ENCODE peak calls at places on chromosomes 12 and 14, in four cellular contexts. S, B, V and C are unnamed samples.

GRCh38 chr14:59772252-59772651 is 98.3 kb downstream of the RTN1 start:
- DNase-seq in S (no peak), B (peak; percentile 43), V (no peak), C (no peak)

GRCh38 chr12:109452489-109452888 is 24.6 kb downstream of the KCTD10 start:
- DNase-seq in S (no peak), B (no peak), V (no peak), C (no peak)

GRCh38 chr14:76465651-76466050 is 89.7 kb downstream of the ESRRB start:
- DNase-seq in S (no peak), B (no peak), V (no peak), C (no peak)

GRCh38 chr12:121570467-121571283 is 10.1 kb downstream of the KDM2B start:
- DNase-seq in S (no peak), B (no peak), V (no peak), C (no peak)

GRCh38 chr14:52703225-52703624 is 3.8 kb upstream of the PSMC6 start:
- DNase-seq in S (no peak), B (peak; percentile 98), V (no peak), C (peak; percentile 93)

GRCh38 chr14:73742520-73743238 is 28.5 kb upstream of the PNMA1 start:
- DNase-seq in S (no peak), B (no peak), V (no peak), C (no peak)

GRCh38 chr12:21941522-21942376 is 523 bp upstream of the ABCC9 start:
- DNase-seq in S (peak; percentile 40), B (peak; percentile 40), V (peak; percentile 77), C (peak; percentile 39)

GRCh38 chr12:49397000-49397399 is 29.7 kb downstream of the SPATS2 start:
- DNase-seq in S (no peak), B (no peak), V (no peak), C (no peak)

GRCh38 chr14:24943024-24943423 is 106.9 kb downstream of the STXBP6 start:
- DNase-seq in S (no peak), B (no peak), V (no peak), C (no peak)

GRCh38 chr14:58947816-58948440 is 240.5 kb upstream of the DAAM1 start:
- DNase-seq in S (no peak), B (peak; percentile 30), V (no peak), C (peak; percentile 22)

GRCh38 chr12:26271889-26272492 is 76.6 kb downstream of the SSPN start:
- DNase-seq in S (no peak), B (peak; percentile 97), V (peak; percentile 83), C (peak; percentile 93)

GRCh38 chr12:60257063-60257462 is 661.2 kb downstream of the SLC16A7 start:
- DNase-seq in S (no peak), B (peak; percentile 90), V (no peak), C (peak; percentile 80)
- TF ChIP-seq CTCF in S (peak; percentile 10), B (peak; percentile 54), V (no peak), C (peak; percentile 27)

GRCh38 chr12:90410962-90411361 is 544.0 kb downstream of the CCER1 start:
- DNase-seq in S (no peak), B (no peak), V (no peak), C (no peak)

GRCh38 chr12:90404071-90404470 is 550.9 kb downstream of the CCER1 start:
- DNase-seq in S (no peak), B (no peak), V (no peak), C (no peak)

GRCh38 chr12:90407841-90408240 is 547.1 kb downstream of the CCER1 start:
- DNase-seq in S (no peak), B (peak; percentile 3), V (no peak), C (no peak)
- TF ChIP-seq CTCF in S (no peak), B (peak; percentile 8), V (no peak), C (no peak)

DNA sequence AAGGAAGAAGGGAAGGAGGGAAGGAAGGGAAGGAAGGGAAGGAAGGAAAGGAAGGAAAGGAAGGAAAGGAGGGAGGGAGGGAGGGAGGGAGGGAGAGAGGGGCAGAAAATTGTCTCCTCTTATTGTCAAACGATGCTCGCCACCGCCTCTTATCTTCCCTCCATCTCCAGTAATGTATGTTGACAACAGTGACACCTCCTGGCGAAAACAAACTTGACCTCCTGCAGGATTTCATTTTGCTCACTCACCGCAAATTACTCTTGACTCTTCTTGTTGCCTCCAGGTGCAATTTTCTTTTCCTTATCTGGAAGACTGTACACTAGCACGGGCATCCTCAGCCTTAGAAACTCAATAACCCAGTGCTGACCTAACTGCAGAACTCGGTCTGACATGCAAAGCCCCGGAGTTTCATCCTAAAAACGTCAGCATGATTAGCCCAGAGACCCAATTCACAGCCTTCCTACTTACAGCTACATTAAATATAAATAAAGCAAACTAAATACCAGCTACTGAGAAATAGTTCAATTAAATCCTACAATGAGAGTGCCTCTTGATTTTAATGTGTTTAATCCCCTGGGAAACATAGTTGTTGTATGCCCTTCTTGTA is 512.4 kb upstream of the TMPO start:
- DNase-seq in S (no peak), B (peak; percentile 41), V (peak; percentile 62), C (peak; percentile 47)
- TF ChIP-seq CTCF in S (peak; percentile 58), B (peak; percentile 50), V (peak; percentile 25), C (peak; percentile 56)

GRCh38 chr14:26282578-26282977 is 315.3 kb downstream of the NOVA1 start:
- DNase-seq in S (no peak), B (no peak), V (no peak), C (no peak)

GRCh38 chr14:26281280-26281998 is 316.4 kb downstream of the NOVA1 start:
- DNase-seq in S (no peak), B (peak; percentile 79), V (no peak), C (peak; percentile 50)

DNA sequence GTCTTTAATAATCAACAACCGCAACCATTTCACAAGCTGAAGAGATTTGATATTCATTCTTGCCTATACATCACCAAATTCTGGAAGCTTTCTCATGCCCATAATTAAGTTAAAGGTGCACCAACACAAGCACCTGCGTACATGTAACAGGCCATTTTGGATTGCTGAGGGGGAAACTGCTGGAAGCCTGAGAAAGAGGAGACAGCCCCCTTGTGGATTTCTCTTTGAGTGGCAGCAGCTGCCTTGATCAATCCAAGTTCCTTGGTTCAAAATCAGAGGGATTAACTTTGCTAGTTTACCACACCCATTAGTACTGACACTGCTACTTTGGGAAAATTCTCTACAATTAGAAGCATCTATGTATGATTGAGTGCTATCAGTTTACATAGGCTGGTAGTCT is 321.1 kb downstream of the NOVA1 start:
- DNase-seq in S (no peak), B (peak; percentile 30), V (no peak), C (no peak)
- TF ChIP-seq CTCF in S (peak; percentile 61), B (peak; percentile 68), V (no peak), C (peak; percentile 34)

DNA sequence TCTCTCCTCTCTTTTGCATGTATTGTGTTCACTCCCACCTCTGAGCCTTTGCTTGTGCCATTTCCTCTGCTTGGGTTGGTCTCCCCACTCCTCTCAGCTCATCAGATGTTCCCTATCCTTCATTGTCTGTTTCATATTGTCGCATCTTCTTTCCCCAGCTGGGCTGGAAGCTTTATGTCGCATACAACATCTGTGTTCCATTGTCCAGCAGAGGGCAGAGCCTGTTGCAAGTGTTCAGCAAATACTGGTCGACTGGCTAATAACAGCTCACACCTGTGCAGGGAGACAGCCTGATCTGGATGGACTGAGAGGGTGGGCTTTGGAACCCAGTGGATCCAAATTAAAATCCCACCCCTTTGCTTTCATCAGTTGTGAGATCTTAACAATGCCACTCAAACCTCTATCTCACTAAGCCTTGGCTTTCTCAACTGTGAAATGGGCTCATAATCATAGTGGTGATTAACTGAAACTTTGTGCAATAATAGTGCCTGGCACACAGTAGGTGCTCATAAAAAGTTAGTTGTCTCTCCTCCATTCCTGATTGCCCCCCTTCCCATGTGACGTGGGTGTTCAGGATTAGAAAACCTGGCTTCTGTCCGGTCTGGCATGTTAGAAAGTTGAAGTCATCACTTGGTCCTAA is 75.8 kb downstream of the RIN3 start:
- DNase-seq in S (no peak), B (peak; percentile 76), V (no peak), C (no peak)
- TF ChIP-seq CTCF in S (peak; percentile 53), B (peak; percentile 79), V (no peak), C (peak; percentile 59)

GRCh38 chr12:116954700-116955381 is 44.1 kb downstream of the FBXW8 start:
- DNase-seq in S (no peak), B (peak; percentile 18), V (peak; percentile 78), C (no peak)

GRCh38 chr12:116959198-116959460 is 48.4 kb downstream of the FBXW8 start:
- DNase-seq in S (no peak), B (no peak), V (no peak), C (peak; percentile 17)

GRCh38 chr12:116959845-116960514 is 49.2 kb downstream of the FBXW8 start:
- DNase-seq in S (no peak), B (no peak), V (no peak), C (no peak)

GRCh38 chr12:116958402-116959197 is 47.9 kb downstream of the FBXW8 start:
- DNase-seq in S (no peak), B (peak; percentile 28), V (no peak), C (peak; percentile 34)

DNA sequence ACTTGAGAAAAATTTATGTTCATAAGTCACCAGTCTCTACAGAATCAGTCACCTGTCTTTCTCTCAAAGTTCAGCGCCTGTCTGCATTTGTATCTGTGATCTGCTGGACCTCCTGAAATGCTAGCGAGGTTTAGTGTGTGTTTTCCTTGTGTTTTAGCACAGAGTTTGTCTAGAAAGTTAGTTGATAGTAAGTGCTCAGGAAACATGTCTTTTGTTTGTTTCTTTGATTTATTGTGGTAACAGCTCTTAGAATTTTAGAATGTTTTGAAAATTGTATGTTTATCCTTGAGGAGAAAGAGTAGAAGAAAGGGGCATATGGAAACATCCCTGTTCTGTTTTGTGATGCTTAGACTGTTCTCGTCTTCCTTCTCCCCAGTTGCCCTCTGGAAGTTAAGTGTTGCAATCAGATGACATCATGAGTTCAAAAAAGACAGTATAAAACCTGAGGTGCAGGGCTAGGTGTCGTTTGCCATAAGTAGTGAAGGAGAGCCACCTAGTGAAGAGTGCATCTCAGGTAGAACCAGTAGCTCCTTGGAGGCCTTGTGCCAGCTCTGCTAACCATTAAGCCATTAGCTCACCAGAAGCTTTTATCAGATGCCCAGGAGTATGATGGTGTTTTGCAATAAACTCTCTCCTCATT is 44.8 kb downstream of the FBXW8 start:
- DNase-seq in S (no peak), B (peak; percentile 71), V (no peak), C (no peak)
- TF ChIP-seq CTCF in S (no peak), B (peak; percentile 38), V (no peak), C (no peak)

GRCh38 chr12:95963104-95963503 is 20.0 kb downstream of the AMDHD1 start:
- DNase-seq in S (no peak), B (no peak), V (no peak), C (no peak)
- TF ChIP-seq CTCF in S (no peak), B (no peak), V (no peak), C (no peak)